ENCODE peak calls at places on chromosomes 4 and X, in eight cellular contexts. One of them, this sample, is unnamed. For H3K27me3, the result is how much of the 10 kb centered on the place peaks cover.

GRCh38 chr4:2925931-2926860 is 37.0 kb downstream of the NOP14 start:
- DNase-seq in transverse colon: no peak
- DNase-seq in ovary: no peak
- DNase-seq in HepG2: no peak
- DNase-seq in stomach: peak
- DNase-seq in suprapubic skin: peak
- DNase-seq in K562: no peak
- DNase-seq in tibial nerve: no peak
- DNase-seq in this sample: no peak

GRCh38 chr4:96652158-96652557 is 812.3 kb downstream of the PDHA2 start:
- DNase-seq in transverse colon: no peak
- DNase-seq in ovary: no peak
- DNase-seq in HepG2: no peak
- DNase-seq in stomach: no peak
- DNase-seq in suprapubic skin: no peak
- DNase-seq in K562: no peak
- DNase-seq in tibial nerve: no peak
- DNase-seq in this sample: no peak

GRCh38 chr4:45662996-45663395 is 460.9 kb downstream of the GABRG1 start:
- DNase-seq in transverse colon: peak
- DNase-seq in ovary: no peak
- DNase-seq in HepG2: no peak
- DNase-seq in stomach: peak
- DNase-seq in suprapubic skin: no peak
- DNase-seq in K562: no peak
- DNase-seq in tibial nerve: no peak
- DNase-seq in this sample: no peak

GRCh38 chr4:105978684-105979296 is 83.5 kb downstream of the NPNT start:
- DNase-seq in transverse colon: no peak
- DNase-seq in ovary: no peak
- DNase-seq in HepG2: no peak
- DNase-seq in stomach: no peak
- DNase-seq in suprapubic skin: no peak
- DNase-seq in K562: no peak
- DNase-seq in tibial nerve: peak
- DNase-seq in this sample: no peak

GRCh38 chr4:42706086-42706485 is 49.2 kb upstream of the ATP8A1 start:
- DNase-seq in transverse colon: no peak
- DNase-seq in ovary: no peak
- DNase-seq in HepG2: no peak
- DNase-seq in stomach: no peak
- DNase-seq in suprapubic skin: no peak
- DNase-seq in K562: no peak
- DNase-seq in tibial nerve: no peak
- DNase-seq in this sample: no peak

GRCh38 chrX:16892504-16893362 is 22.6 kb upstream of the RBBP7 start:
- DNase-seq in transverse colon: peak
- DNase-seq in ovary: peak
- DNase-seq in HepG2: peak
- DNase-seq in stomach: peak
- DNase-seq in suprapubic skin: no peak
- DNase-seq in K562: peak
- DNase-seq in tibial nerve: peak
- DNase-seq in this sample: no peak

GRCh38 chrX:41781500-41781899 is 57.5 kb downstream of the GPR82 start:
- DNase-seq in transverse colon: no peak
- DNase-seq in ovary: no peak
- DNase-seq in HepG2: peak
- DNase-seq in stomach: no peak
- DNase-seq in suprapubic skin: no peak
- DNase-seq in K562: peak
- DNase-seq in tibial nerve: no peak
- DNase-seq in this sample: no peak

GRCh38 chrX:70436380-70436779 is 8.3 kb upstream of the DLG3 start:
- DNase-seq in transverse colon: no peak
- DNase-seq in ovary: no peak
- DNase-seq in HepG2: no peak
- DNase-seq in stomach: no peak
- DNase-seq in suprapubic skin: no peak
- DNase-seq in K562: peak
- DNase-seq in tibial nerve: no peak
- DNase-seq in this sample: no peak

GRCh38 chr4:176413171-176413570 is 93.4 kb downstream of the SPCS3 start:
- DNase-seq in transverse colon: no peak
- DNase-seq in ovary: no peak
- DNase-seq in HepG2: no peak
- DNase-seq in stomach: no peak
- DNase-seq in suprapubic skin: no peak
- DNase-seq in K562: no peak
- DNase-seq in tibial nerve: no peak
- DNase-seq in this sample: no peak

GRCh38 chr4:80075995-80076394 is 3.0 kb upstream of the ANTXR2 start:
- DNase-seq in transverse colon: no peak
- DNase-seq in ovary: no peak
- DNase-seq in HepG2: no peak
- DNase-seq in stomach: no peak
- DNase-seq in suprapubic skin: no peak
- DNase-seq in K562: no peak
- DNase-seq in tibial nerve: no peak
- DNase-seq in this sample: no peak

GRCh38 chrX:77293331-77293995 is 153.7 kb upstream of the FGF16 start:
- DNase-seq in transverse colon: no peak
- DNase-seq in ovary: no peak
- DNase-seq in HepG2: no peak
- DNase-seq in stomach: no peak
- DNase-seq in suprapubic skin: no peak
- DNase-seq in K562: no peak
- DNase-seq in tibial nerve: no peak
- DNase-seq in this sample: no peak

GRCh38 chr4:27189683-27190082 is 329.0 kb downstream of the STIM2 start:
- DNase-seq in transverse colon: no peak
- DNase-seq in ovary: no peak
- DNase-seq in HepG2: no peak
- DNase-seq in stomach: no peak
- DNase-seq in suprapubic skin: no peak
- DNase-seq in K562: no peak
- DNase-seq in tibial nerve: no peak
- DNase-seq in this sample: no peak

GRCh38 chr4:110198472-110199419 is at the start of gene ELOVL6:
- DNase-seq in transverse colon: peak
- DNase-seq in ovary: peak
- DNase-seq in HepG2: peak
- DNase-seq in stomach: peak
- DNase-seq in suprapubic skin: peak
- DNase-seq in K562: peak
- DNase-seq in tibial nerve: peak
- DNase-seq in this sample: no peak

GRCh38 chrX:3514996-3515395 is 168.5 kb upstream of the MXRA5 start:
- DNase-seq in transverse colon: no peak
- DNase-seq in ovary: no peak
- DNase-seq in HepG2: no peak
- DNase-seq in stomach: no peak
- DNase-seq in suprapubic skin: no peak
- DNase-seq in K562: no peak
- DNase-seq in tibial nerve: no peak
- DNase-seq in this sample: no peak

GRCh38 chrX:8037593-8038348 is 110.6 kb upstream of the PNPLA4 start:
- DNase-seq in transverse colon: no peak
- DNase-seq in ovary: no peak
- DNase-seq in HepG2: no peak
- DNase-seq in stomach: no peak
- DNase-seq in suprapubic skin: no peak
- DNase-seq in K562: no peak
- DNase-seq in tibial nerve: no peak
- DNase-seq in this sample: no peak

GRCh38 chr4:89072921-89073320 is 15.9 kb upstream of the FAM13A start:
- DNase-seq in transverse colon: no peak
- DNase-seq in ovary: no peak
- DNase-seq in HepG2: no peak
- DNase-seq in stomach: no peak
- DNase-seq in suprapubic skin: no peak
- DNase-seq in K562: no peak
- DNase-seq in tibial nerve: no peak
- DNase-seq in this sample: no peak

GRCh38 chr4:7161721-7162214 is 30.6 kb upstream of the SORCS2 start:
- DNase-seq in transverse colon: no peak
- DNase-seq in ovary: peak
- DNase-seq in HepG2: no peak
- DNase-seq in stomach: no peak
- DNase-seq in suprapubic skin: peak
- DNase-seq in K562: no peak
- DNase-seq in tibial nerve: peak
- DNase-seq in this sample: no peak

GRCh38 chrX:133151320-133151719 is 54.4 kb upstream of the USP26 start:
- DNase-seq in transverse colon: peak
- DNase-seq in ovary: no peak
- DNase-seq in HepG2: peak
- DNase-seq in stomach: no peak
- DNase-seq in suprapubic skin: no peak
- DNase-seq in K562: no peak
- DNase-seq in tibial nerve: no peak
- DNase-seq in this sample: no peak

GRCh38 chrX:46588263-46588662 is 14.7 kb downstream of the CHST7 start:
- DNase-seq in transverse colon: peak
- DNase-seq in ovary: peak
- DNase-seq in HepG2: no peak
- DNase-seq in stomach: no peak
- DNase-seq in suprapubic skin: no peak
- DNase-seq in K562: no peak
- DNase-seq in tibial nerve: peak
- DNase-seq in this sample: no peak

GRCh38 chrX:107718156-107718621 is 57.4 kb downstream of the TSC22D3 start:
- DNase-seq in transverse colon: peak
- DNase-seq in ovary: peak
- DNase-seq in HepG2: peak
- DNase-seq in stomach: peak
- DNase-seq in suprapubic skin: no peak
- DNase-seq in K562: peak
- DNase-seq in tibial nerve: peak
- DNase-seq in this sample: peak

GRCh38 chr4:189823611-189824010 is 117.1 kb upstream of the FRG1 start:
- DNase-seq in transverse colon: no peak
- DNase-seq in ovary: no peak
- DNase-seq in HepG2: no peak
- DNase-seq in stomach: no peak
- DNase-seq in suprapubic skin: no peak
- DNase-seq in K562: no peak
- DNase-seq in tibial nerve: no peak
- DNase-seq in this sample: peak

GRCh38 chr4:8865681-8866310 is 5.8 kb downstream of the HMX1 start:
- DNase-seq in transverse colon: no peak
- DNase-seq in ovary: no peak
- DNase-seq in HepG2: no peak
- DNase-seq in stomach: no peak
- DNase-seq in suprapubic skin: no peak
- DNase-seq in K562: no peak
- DNase-seq in tibial nerve: no peak
- DNase-seq in this sample: no peak
- H3K27me3 ChIP-seq in transverse colon: half or more
- H3K27me3 ChIP-seq in ovary: under half
- H3K27me3 ChIP-seq in HepG2: under half
- H3K27me3 ChIP-seq in stomach: half or more
- H3K27me3 ChIP-seq in suprapubic skin: half or more
- H3K27me3 ChIP-seq in K562: half or more
- H3K27me3 ChIP-seq in tibial nerve: under half
- H3K27me3 ChIP-seq in this sample: half or more

DNA sequence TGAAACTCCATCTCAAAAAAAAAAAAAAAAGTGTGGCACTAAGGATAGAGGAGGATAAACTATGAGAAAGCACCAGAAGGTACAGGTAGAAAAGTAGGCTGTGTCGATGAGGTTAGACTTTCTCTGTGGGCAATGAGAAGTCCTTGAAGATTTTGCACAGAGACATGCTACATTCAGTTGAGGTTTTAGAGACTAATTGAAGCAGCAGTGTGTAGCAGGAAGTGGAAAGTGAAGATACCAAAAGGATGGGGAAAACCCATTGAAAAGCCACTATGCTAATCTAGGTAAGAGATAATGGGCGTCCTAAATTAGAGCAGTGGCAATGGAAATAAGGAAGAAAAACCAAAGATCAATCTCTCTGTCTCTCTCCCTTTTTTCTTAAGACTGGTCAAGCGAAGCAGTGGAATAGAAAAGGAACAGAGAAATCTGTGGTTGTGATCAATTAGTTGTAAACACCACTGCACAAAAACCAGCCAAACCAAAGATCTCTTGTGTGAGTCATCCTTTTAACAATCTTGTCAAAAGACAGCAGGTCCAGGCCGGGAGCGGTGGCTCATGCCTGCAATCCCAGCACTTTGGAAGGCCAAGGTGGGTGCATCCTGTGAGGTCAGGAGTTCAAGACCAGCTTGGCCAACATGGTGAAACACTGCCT is 3.5 kb downstream of the SPINK2 start:
- DNase-seq in transverse colon: no peak
- DNase-seq in ovary: no peak
- DNase-seq in HepG2: no peak
- DNase-seq in stomach: no peak
- DNase-seq in suprapubic skin: no peak
- DNase-seq in K562: no peak
- DNase-seq in tibial nerve: no peak
- DNase-seq in this sample: no peak
- TF ChIP-seq EP300 in transverse colon: no peak
- TF ChIP-seq EP300 in ovary: no peak
- TF ChIP-seq EP300 in HepG2: no peak
- TF ChIP-seq EP300 in stomach: no peak
- TF ChIP-seq EP300 in suprapubic skin: no peak
- TF ChIP-seq EP300 in K562: no peak
- TF ChIP-seq EP300 in tibial nerve: no peak
- TF ChIP-seq EP300 in this sample: no peak

DNA sequence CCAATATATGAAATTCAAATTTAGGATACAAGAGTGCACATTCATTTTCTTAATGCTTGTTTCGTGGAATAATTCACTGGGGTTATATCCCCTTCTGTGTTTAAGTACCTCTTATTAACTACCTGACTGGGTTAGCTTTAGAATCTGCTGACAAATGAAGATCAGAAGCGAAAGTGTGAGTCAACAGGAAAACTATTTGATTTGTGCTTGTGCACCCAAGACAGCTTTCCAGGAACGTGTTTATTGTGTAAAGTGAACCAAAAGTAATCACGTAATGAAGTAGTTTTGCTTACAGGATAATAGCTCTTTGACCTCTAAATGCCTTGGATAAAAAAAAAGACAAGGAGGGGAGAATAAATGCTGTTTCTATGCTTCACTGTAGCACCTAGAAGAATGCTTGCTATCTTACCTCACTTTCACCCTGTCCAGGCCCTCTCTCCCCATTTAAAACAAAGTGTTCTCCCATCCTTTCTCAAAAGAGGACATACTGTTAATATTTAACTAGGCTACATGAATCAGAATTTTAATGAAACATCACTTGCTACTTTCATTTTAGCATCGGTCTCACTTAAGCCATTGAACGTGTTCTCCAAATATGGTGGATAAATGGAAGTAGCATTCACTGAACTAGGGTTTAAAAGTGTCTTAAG is 141.9 kb downstream of the THOC2 start:
- DNase-seq in transverse colon: no peak
- DNase-seq in ovary: no peak
- DNase-seq in HepG2: peak
- DNase-seq in stomach: no peak
- DNase-seq in suprapubic skin: no peak
- DNase-seq in K562: no peak
- DNase-seq in tibial nerve: no peak
- DNase-seq in this sample: no peak
- H3K27me3 ChIP-seq in transverse colon: under half
- H3K27me3 ChIP-seq in ovary: under half
- H3K27me3 ChIP-seq in HepG2: under half
- H3K27me3 ChIP-seq in stomach: under half
- H3K27me3 ChIP-seq in suprapubic skin: under half
- H3K27me3 ChIP-seq in K562: under half
- H3K27me3 ChIP-seq in tibial nerve: under half
- H3K27me3 ChIP-seq in this sample: under half

GRCh38 chr4:24471623-24472510 is 112.5 kb downstream of the DHX15 start:
- DNase-seq in transverse colon: peak
- DNase-seq in ovary: peak
- DNase-seq in HepG2: no peak
- DNase-seq in stomach: no peak
- DNase-seq in suprapubic skin: no peak
- DNase-seq in K562: no peak
- DNase-seq in tibial nerve: peak
- DNase-seq in this sample: no peak
- TF ChIP-seq EP300 in transverse colon: no peak
- TF ChIP-seq EP300 in ovary: no peak
- TF ChIP-seq EP300 in HepG2: no peak
- TF ChIP-seq EP300 in stomach: no peak
- TF ChIP-seq EP300 in suprapubic skin: no peak
- TF ChIP-seq EP300 in K562: no peak
- TF ChIP-seq EP300 in tibial nerve: no peak
- TF ChIP-seq EP300 in this sample: no peak